ENCODE peak calls at places on chromosomes 1 and 21, in ten cellular contexts. Z, Q, L, C, K, D, I, F, B and P are unnamed samples.

GRCh38 chr1:246566808-246567154 is 525 bp downstream of the CNST start:
- DNase-seq in Z (no peak), Q (no peak), L (no peak), C (no peak), K (peak; percentile 10), D (no peak), I (no peak), F (no peak), B (no peak), P (no peak)

GRCh38 chr1:172977296-172978027 is 73.3 kb downstream of the TNFSF18 start:
- DNase-seq in Z (no peak), Q (no peak), L (no peak), C (no peak), K (no peak), D (no peak), I (no peak), F (no peak), B (no peak), P (no peak)

GRCh38 chr1:238061967-238062613 is 171.4 kb upstream of the ZP4 start:
- DNase-seq in Z (no peak), Q (no peak), L (no peak), C (no peak), K (no peak), D (no peak), I (no peak), F (no peak), B (peak; percentile 89), P (no peak)

GRCh38 chr1:246947255-246947654 is 15.5 kb upstream of the AHCTF1 start:
- DNase-seq in Z (no peak), Q (peak; percentile 78), L (no peak), C (no peak), K (no peak), D (no peak), I (no peak), F (no peak), B (peak; percentile 18), P (no peak)

GRCh38 chr1:24149854-24150227 is 6.9 kb upstream of the IL22RA1 start:
- DNase-seq in Z (no peak), Q (peak; percentile 44), L (no peak), C (no peak), K (no peak), D (no peak), I (no peak), F (no peak), B (peak; percentile 88), P (no peak)

GRCh38 chr1:118158918-118159317 is 26.1 kb downstream of the SPAG17 start:
- DNase-seq in Z (no peak), Q (no peak), L (no peak), C (no peak), K (no peak), D (no peak), I (no peak), F (no peak), B (peak; percentile 87), P (no peak)

GRCh38 chr1:1310476-1311053 is 2.2 kb downstream of the PUSL1 start:
- DNase-seq in Z (no peak), Q (no peak), L (no peak), C (no peak), K (no peak), D (no peak), I (no peak), F (no peak), B (no peak), P (no peak)

GRCh38 chr1:206467915-206468314 is 2.4 kb upstream of the IKBKE start:
- DNase-seq in Z (no peak), Q (peak; percentile 71), L (no peak), C (no peak), K (no peak), D (peak; percentile 91), I (no peak), F (no peak), B (peak; percentile 25), P (peak; percentile 28)

GRCh38 chr1:159207774-159208459 is 3.2 kb downstream of the ACKR1 start:
- DNase-seq in Z (no peak), Q (no peak), L (peak; percentile 55), C (no peak), K (no peak), D (no peak), I (no peak), F (no peak), B (no peak), P (no peak)

GRCh38 chr1:53110370-53111072 is 31.9 kb downstream of the SLC1A7 start:
- DNase-seq in Z (no peak), Q (no peak), L (no peak), C (no peak), K (no peak), D (no peak), I (no peak), F (no peak), B (peak; percentile 63), P (no peak)

GRCh38 chr1:243416510-243416909 is 160.7 kb downstream of the SDCCAG8 start:
- DNase-seq in Z (no peak), Q (no peak), L (no peak), C (no peak), K (no peak), D (no peak), I (no peak), F (no peak), B (no peak), P (no peak)

DNA sequence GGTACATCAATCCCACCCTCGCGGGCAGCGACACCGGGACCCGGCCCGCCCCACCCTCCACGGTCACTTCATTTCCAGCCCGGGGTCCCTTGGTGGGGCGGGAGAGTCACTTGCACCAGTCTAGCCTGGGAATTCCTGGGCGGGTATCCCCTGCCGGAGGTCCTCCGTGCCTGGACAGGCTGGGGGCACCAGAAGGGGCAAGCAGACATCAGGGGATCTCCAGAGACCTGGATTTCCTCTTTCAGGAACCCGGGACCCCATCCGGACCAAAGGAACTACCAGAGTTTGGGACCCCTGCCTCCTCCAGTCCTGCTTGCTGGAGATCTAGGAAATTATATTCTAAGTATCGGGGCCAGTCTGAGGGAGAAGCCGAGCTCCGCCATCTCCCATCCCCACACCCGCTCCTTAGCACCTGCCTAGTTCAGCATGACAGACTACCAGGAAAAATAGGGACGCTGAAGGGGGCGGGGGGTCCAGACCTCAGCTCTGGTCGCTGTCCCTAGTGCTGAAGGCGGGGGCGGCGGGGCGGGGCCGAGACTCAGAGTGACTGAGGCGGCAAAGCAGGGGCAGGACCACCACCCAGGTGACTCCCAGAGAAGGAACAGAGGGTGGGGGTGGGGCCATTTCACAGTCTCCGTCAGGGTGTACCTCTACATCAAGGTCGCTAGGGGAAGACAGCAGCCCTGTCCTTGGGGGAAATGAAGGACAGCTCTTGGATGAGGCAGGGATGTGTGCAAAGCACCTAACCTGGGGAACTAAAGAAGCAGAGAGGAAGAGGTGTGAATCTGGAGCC is 829 bp downstream of the HCN3 start:
- DNase-seq in Z (peak; percentile 81), Q (peak; percentile 56), L (peak; percentile 91), C (peak; percentile 98), K (peak; percentile 73), D (peak; percentile 85), I (peak; percentile 57), F (peak; percentile 71), B (peak; percentile 32), P (peak; percentile 66)
- TF ChIP-seq CTCF in Z (peak; percentile 52), Q (peak; percentile 13), L (peak; percentile 31), C (peak; percentile 16), K (peak; percentile 14), D (no peak), I (no peak), F (peak; percentile 19), B (peak; percentile 48), P (no peak)

DNA sequence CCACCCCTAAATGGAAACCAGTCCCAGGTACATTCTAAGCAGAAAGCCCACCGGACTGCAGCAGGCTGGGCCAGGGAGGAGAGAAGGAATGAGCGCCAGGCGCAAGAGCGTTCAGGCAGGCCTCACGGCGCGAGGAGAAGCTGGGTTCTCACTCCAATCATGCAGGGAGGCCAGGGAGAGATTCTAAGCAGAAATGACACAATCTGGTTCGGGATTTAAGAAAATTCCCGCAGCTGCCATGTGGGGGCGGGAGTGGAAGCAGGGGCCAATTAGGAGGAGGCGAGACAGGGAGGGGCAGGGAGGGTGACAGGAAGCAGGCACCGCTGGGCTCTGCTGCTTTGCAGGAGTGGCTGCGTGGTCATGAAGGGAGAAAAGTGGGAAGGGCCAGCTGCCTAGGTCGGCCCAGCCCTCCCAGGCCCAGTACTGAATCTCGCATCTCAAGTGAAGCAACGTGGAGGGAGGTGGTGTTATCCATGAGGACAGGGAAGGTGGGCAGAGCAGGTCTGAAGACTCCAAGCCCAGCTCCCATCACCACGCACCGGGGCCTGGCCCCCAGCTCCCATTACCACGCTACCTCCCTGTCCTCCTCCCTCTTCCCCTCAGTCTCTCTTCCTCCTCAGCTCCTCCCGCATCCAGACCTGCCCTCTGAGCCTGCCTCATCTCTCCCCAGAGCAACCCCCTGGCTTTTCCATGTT is 11.8 kb downstream of the NPHP4 start:
- DNase-seq in Z (no peak), Q (peak; percentile 77), L (peak; percentile 84), C (peak; percentile 88), K (no peak), D (peak; percentile 76), I (no peak), F (peak; percentile 69), B (no peak), P (no peak)
- TF ChIP-seq CTCF in Z (no peak), Q (no peak), L (peak; percentile 56), C (no peak), K (no peak), D (no peak), I (no peak), F (peak; percentile 28), B (peak; percentile 4), P (no peak)

GRCh38 chr21:34688145-34688544 is 19.4 kb downstream of the CLIC6 start:
- DNase-seq in Z (no peak), Q (no peak), L (no peak), C (no peak), K (no peak), D (no peak), I (no peak), F (peak; percentile 71), B (peak; percentile 26), P (no peak)
- TF ChIP-seq CTCF in Z (no peak), Q (no peak), L (no peak), C (no peak), K (no peak), D (no peak), I (no peak), F (peak; percentile 42), B (peak; percentile 74), P (no peak)

GRCh38 chr1:89600792-89601191 is 32.1 kb upstream of the LRRC8C start:
- DNase-seq in Z (no peak), Q (no peak), L (no peak), C (no peak), K (no peak), D (no peak), I (no peak), F (no peak), B (no peak), P (no peak)
- TF ChIP-seq CTCF in Z (no peak), Q (no peak), L (no peak), C (no peak), K (no peak), D (no peak), I (no peak), F (no peak), B (no peak), P (no peak)

DNA sequence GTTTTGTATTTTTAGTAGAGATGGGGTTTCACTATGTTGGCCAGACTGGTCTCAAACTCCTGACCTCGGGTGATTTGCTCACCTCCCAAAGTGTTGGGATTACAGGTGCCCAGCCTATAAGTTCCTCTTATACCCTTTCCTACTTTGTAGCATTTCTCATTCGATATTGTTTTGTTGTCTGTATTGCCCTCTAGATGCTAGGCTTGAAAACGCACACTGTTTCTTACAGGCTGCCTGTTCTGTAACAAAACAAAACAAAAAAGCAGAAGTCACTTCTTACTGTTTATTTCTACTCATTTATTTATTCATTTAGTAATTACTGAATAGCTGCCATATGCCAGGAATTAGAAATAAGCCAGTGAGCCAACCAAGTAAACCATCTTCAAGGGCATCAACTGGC is 136.9 kb upstream of the BMP8A start:
- DNase-seq in Z (no peak), Q (no peak), L (no peak), C (no peak), K (no peak), D (no peak), I (no peak), F (no peak), B (no peak), P (no peak)
- TF ChIP-seq CTCF in Z (no peak), Q (no peak), L (no peak), C (no peak), K (no peak), D (no peak), I (no peak), F (no peak), B (no peak), P (no peak)